ENCODE peak calls at places on chromosomes 3 and 15, in five cellular contexts. U is cardiac fibroblast, S is retinal pigment epithelial cell, K is left lung, D is body of pancreas. P is an unnamed sample.

GRCh38 chr15:56365075-56365711 is at the start of gene TEX9:
- DNase-seq in U (peak), S (peak), K (peak), D (peak), P (peak)

GRCh38 chr3:152160350-152161011 is 108.2 kb upstream of the MBNL1 start:
- DNase-seq in U (no peak), S (no peak), K (no peak), D (no peak), P (no peak)

GRCh38 chr3:197490659-197491058 is 65.1 kb downstream of the BDH1 start:
- DNase-seq in U (no peak), S (no peak), K (no peak), D (no peak), P (no peak)

GRCh38 chr3:56881035-56881575 is 79.4 kb upstream of the ARHGEF3 start:
- DNase-seq in U (no peak), S (no peak), K (no peak), D (no peak), P (no peak)

GRCh38 chr15:79176151-79176550 is 85.6 kb upstream of the RASGRF1 start:
- DNase-seq in U (no peak), S (no peak), K (no peak), D (no peak), P (no peak)

GRCh38 chr3:68424796-68425460 is 507.4 kb downstream of the TAFA4 start:
- DNase-seq in U (no peak), S (no peak), K (no peak), D (no peak), P (no peak)

GRCh38 chr15:56124391-56124790 is 119.3 kb downstream of the RFX7 start:
- DNase-seq in U (no peak), S (no peak), K (no peak), D (no peak), P (no peak)

GRCh38 chr15:67700023-67700422 is 125.3 kb upstream of the SKOR1 start:
- DNase-seq in U (no peak), S (no peak), K (no peak), D (no peak), P (no peak)

GRCh38 chr3:13580256-13581023 is 31.5 kb downstream of the FBLN2 start:
- DNase-seq in U (no peak), S (no peak), K (no peak), D (no peak), P (no peak)

GRCh38 chr3:40845447-40845846 is 320.7 kb downstream of the ZNF621 start:
- DNase-seq in U (no peak), S (no peak), K (no peak), D (no peak), P (no peak)

GRCh38 chr15:76398301-76398700 is 61.7 kb downstream of the ISL2 start:
- DNase-seq in U (no peak), S (no peak), K (no peak), D (no peak), P (no peak)

GRCh38 chr15:68196445-68197169 is 8.5 kb downstream of the CALML4 start:
- DNase-seq in U (no peak), S (no peak), K (no peak), D (no peak), P (no peak)

GRCh38 chr3:56064684-56065083 is 403.6 kb downstream of the ERC2 start:
- DNase-seq in U (no peak), S (no peak), K (no peak), D (no peak), P (no peak)

GRCh38 chr3:194867270-194867983 is 181.7 kb downstream of the FAM43A start:
- DNase-seq in U (peak), S (no peak), K (no peak), D (peak), P (no peak)

GRCh38 chr3:10085738-10086137 is 22.3 kb downstream of the FANCD2OS start:
- DNase-seq in U (no peak), S (no peak), K (no peak), D (no peak), P (peak)

GRCh38 chr15:99421172-99421656 is 144.6 kb upstream of the MEF2A start:
- DNase-seq in U (peak), S (no peak), K (no peak), D (no peak), P (no peak)

GRCh38 chr15:25055356-25056068 is 100.7 kb downstream of the SNRPN start:
- DNase-seq in U (no peak), S (no peak), K (no peak), D (no peak), P (no peak)

GRCh38 chr15:63920504-63921178 is 86.9 kb upstream of the HERC1 start:
- DNase-seq in U (no peak), S (no peak), K (no peak), D (no peak), P (no peak)

GRCh38 chr15:92906563-92907081 is 6.5 kb downstream of the CHD2 start:
- DNase-seq in U (no peak), S (no peak), K (no peak), D (no peak), P (no peak)

GRCh38 chr3:89562373-89562772 is 455.0 kb downstream of the EPHA3 start:
- DNase-seq in U (no peak), S (no peak), K (no peak), D (no peak), P (no peak)

GRCh38 chr15:47405768-47406167 is 311.5 kb upstream of the SEMA6D start:
- DNase-seq in U (no peak), S (no peak), K (no peak), D (no peak), P (no peak)

GRCh38 chr15:78565951-78566774 is 843 bp downstream of the CHRNA5 start:
- DNase-seq in U (peak), S (no peak), K (no peak), D (no peak), P (no peak)

GRCh38 chr3:32492684-32493436 is 9.8 kb downstream of the CMTM6 start:
- DNase-seq in U (no peak), S (no peak), K (no peak), D (no peak), P (no peak)

GRCh38 chr3:112579697-112580096 is 17.9 kb downstream of the SLC35A5 start:
- DNase-seq in U (no peak), S (no peak), K (no peak), D (no peak), P (no peak)

GRCh38 chr3:110687138-110687537 is 384.5 kb upstream of the NECTIN3 start:
- DNase-seq in U (no peak), S (no peak), K (no peak), D (no peak), P (no peak)

GRCh38 chr3:149085828-149086231 is 503 bp downstream of the HLTF start:
- DNase-seq in U (peak), S (no peak), K (no peak), D (no peak), P (peak)

GRCh38 chr3:56921573-56922571 is 120.1 kb upstream of the ARHGEF3 start:
- DNase-seq in U (peak), S (peak), K (no peak), D (no peak), P (no peak)

GRCh38 chr3:169701457-169701856 is 37.9 kb upstream of the MECOM start:
- DNase-seq in U (peak), S (no peak), K (no peak), D (no peak), P (no peak)

GRCh38 chr3:69865920-69866679 is 126.8 kb downstream of the MITF start:
- DNase-seq in U (no peak), S (peak), K (peak), D (peak), P (peak)

GRCh38 chr3:69864751-69865150 is 125.5 kb downstream of the MITF start:
- DNase-seq in U (no peak), S (no peak), K (no peak), D (no peak), P (no peak)

GRCh38 chr3:69867941-69868505 is 128.8 kb downstream of the MITF start:
- DNase-seq in U (peak), S (no peak), K (no peak), D (no peak), P (no peak)

GRCh38 chr3:69869021-69869420 is 129.8 kb downstream of the MITF start:
- DNase-seq in U (no peak), S (no peak), K (no peak), D (no peak), P (no peak)

DNA sequence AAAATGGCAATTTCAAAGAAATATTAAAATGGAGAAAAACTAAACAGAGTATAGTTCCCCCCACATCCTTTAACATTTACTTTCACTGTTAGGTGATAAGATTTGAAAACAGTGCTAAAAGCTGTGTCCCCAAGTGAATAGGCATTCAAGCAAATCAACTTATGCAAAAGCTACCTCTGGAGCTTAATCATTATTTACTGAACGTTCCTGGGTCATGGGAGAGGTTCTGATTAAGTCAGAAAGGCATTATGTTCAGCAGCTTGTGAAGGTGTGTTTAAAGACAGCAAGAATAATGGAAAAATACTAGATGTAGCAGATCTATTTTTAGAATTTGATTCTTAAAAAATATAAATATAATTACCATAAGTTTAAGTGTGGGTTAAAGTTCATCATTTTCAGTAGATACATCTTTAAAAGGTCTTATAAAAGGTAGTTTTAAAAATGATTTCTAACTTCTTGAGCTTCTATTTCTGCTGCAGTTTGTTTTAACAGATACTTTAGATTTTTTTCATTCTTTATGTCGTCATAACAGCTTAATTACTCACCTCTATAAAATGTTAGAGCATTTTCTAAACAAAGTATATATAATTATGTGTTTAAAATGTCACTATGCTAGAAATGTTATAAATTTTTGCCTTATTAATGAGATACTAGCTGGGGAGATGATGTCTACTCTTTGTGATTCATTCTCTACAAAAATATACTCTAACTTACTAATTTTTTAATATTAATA is 127.9 kb downstream of the MITF start:
- DNase-seq in U (no peak), S (peak), K (no peak), D (no peak), P (peak)
- H3K4me3 ChIP-seq in U (no peak), S (peak), K (peak), D (no peak), P (peak)

GRCh38 chr3:142975316-142975995 is 12.0 kb upstream of the PAQR9 start:
- DNase-seq in U (no peak), S (no peak), K (no peak), D (no peak), P (no peak)
- TF ChIP-seq CTCF in U (no peak), S (peak), K (no peak), D (no peak), P (no peak)

GRCh38 chr3:53083496-53083895 is 37.6 kb upstream of the SFMBT1 start:
- DNase-seq in U (peak), S (no peak), K (no peak), D (no peak), P (no peak)

GRCh38 chr3:53085476-53085875 is 39.6 kb upstream of the SFMBT1 start:
- DNase-seq in U (no peak), S (no peak), K (no peak), D (no peak), P (no peak)

GRCh38 chr3:53084310-53085001 is 38.6 kb upstream of the SFMBT1 start:
- DNase-seq in U (no peak), S (no peak), K (no peak), D (no peak), P (peak)

GRCh38 chr3:53082736-53083135 is 36.9 kb upstream of the SFMBT1 start:
- DNase-seq in U (no peak), S (no peak), K (no peak), D (no peak), P (no peak)

DNA sequence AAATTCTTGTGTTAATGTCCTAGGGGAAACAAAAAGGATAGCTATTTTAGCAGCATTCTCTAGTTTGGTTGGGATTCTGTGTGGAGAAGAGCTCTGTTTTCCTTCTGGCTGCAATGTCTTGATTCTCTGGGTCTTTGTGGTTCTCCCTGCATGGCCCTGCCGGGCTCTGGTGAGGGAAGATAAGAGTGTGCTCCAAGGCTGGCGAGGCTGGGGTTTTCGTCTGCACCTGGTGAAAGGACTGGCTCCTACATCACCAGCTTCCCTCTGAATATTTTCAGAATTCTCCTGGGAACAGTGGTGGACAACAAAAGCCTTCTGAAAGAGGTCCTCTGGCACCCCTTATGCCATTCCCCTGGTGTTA is 38.1 kb upstream of the SFMBT1 start:
- DNase-seq in U (no peak), S (no peak), K (no peak), D (no peak), P (no peak)
- H3K4me3 ChIP-seq in U (no peak), S (no peak), K (no peak), D (no peak), P (no peak)

GRCh38 chr15:87349181-87349580 is 907.4 kb downstream of the NTRK3 start:
- DNase-seq in U (peak), S (no peak), K (no peak), D (no peak), P (no peak)
- TF ChIP-seq CTCF in U (no peak), S (no peak), K (no peak), D (no peak), P (no peak)

GRCh38 chr15:81299630-81300273 is 24.2 kb downstream of the STARD5 start:
- DNase-seq in U (no peak), S (no peak), K (no peak), D (no peak), P (no peak)
- H3K4me3 ChIP-seq in U (no peak), S (no peak), K (no peak), D (no peak), P (no peak)

GRCh38 chr3:106570426-106570825 is 701.6 kb upstream of the CBLB start:
- DNase-seq in U (no peak), S (no peak), K (no peak), D (no peak), P (no peak)

GRCh38 chr3:106560451-106560966 is 691.7 kb upstream of the CBLB start:
- DNase-seq in U (peak), S (peak), K (no peak), D (no peak), P (peak)

DNA sequence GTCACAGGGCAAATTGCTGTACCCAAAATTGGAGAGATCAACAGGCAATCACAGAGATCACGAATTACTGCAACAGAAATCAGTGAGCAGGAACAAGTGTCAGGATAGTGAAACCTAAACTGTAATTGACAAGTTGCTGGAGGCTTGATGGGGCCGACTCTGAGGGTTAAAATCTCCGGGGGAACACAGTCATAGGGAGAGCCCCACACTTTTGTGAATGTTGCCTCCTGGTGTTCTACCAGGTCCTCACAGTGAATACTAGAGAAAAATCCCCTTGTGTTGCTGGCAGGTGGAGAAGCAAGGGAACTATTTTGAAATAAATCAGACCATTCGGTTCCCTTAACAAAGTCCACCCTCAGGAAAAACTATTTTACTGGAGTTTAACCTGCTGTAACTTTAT is 697.5 kb upstream of the CBLB start:
- DNase-seq in U (no peak), S (no peak), K (no peak), D (no peak), P (no peak)
- TF ChIP-seq CTCF in U (peak), S (no peak), K (no peak), D (no peak), P (peak)

DNA sequence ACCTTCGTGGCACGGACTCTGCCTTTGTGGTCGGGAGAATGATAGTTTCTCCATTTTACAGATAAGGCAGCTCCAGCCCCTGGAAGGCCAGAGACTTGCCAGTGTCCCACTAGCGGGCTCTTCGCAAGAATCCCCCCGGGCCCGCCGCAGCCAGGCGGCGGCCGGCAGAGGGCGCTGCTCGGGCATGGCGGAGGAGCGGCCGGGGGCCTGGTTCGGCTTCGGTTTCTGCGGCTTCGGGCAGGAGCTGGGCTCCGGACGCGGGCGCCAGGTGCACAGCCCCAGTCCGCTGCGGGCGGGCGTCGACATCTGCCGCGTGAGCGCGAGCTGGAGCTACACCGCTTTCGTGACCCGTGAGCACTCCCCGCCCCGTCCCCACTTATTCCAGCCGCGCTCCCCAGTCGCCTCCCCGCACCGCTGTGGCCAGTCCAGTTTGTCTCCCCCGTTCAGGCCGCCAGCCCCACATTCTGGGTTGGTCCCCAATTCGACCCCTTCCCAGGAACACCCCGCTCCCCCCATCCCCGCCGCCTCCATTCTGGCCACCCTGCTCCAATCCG is 1.9 kb downstream of the RCCD1 start:
- DNase-seq in U (peak), S (no peak), K (peak), D (peak), P (no peak)
- H3K4me3 ChIP-seq in U (peak), S (peak), K (peak), D (peak), P (peak)

DNA sequence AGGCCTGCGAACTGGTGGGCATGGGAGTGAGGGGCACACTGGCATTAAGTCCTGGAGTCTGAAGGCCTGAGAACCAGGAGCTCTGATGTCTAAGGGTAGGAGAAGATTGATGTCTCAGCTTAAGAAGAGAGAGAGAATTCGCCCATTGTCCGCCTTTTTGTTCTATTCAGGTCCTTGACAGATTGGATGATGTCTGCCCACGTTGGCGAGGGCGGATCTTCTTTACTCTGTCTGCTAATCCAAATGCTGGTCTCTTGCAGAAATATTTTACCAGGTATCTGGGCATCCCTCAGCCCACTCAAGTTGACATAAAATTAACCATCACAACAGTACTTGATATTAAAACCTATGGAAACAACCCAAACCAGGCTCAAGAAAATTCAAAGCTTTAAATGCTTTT is 44.1 kb downstream of the MAP6D1 start:
- DNase-seq in U (no peak), S (no peak), K (no peak), D (no peak), P (no peak)
- TF ChIP-seq CTCF in U (no peak), S (no peak), K (no peak), D (no peak), P (no peak)